ENCODE peak calls at places on chromosomes 6 and 20, in five cellular contexts. Z is MM.1S, F is HepG2, Y is left lung, L is stomach. W is an unnamed sample.
A peak's percentile ranks its signal among the peaks of the same experiment; 100 is the strongest.

GRCh38 chr6:25369043-25369442 is 89.9 kb downstream of the CARMIL1 start:
- DNase-seq in Z (no peak), F (no peak), Y (no peak), L (no peak), W (peak; percentile 19)

GRCh38 chr20:24109008-24109407 is 120.4 kb upstream of the GGTLC1 start:
- DNase-seq in Z (no peak), F (no peak), Y (no peak), L (peak; percentile 28), W (no peak)

GRCh38 chr6:1509241-1509640 is 100.5 kb upstream of the FOXC1 start:
- DNase-seq in Z (no peak), F (no peak), Y (no peak), L (no peak), W (no peak)

GRCh38 chr20:43975096-43975768 is 60.6 kb downstream of the TOX2 start:
- DNase-seq in Z (no peak), F (no peak), Y (no peak), L (no peak), W (no peak)

GRCh38 chr6:121791396-121792315 is 356.2 kb downstream of the GJA1 start:
- DNase-seq in Z (no peak), F (no peak), Y (no peak), L (no peak), W (no peak)

GRCh38 chr6:25053875-25054371 is 118.2 kb upstream of the RIPOR2 start:
- DNase-seq in Z (no peak), F (no peak), Y (no peak), L (no peak), W (no peak)

GRCh38 chr6:125931733-125932450 is 24.7 kb upstream of the HINT3 start:
- DNase-seq in Z (no peak), F (no peak), Y (no peak), L (no peak), W (no peak)

GRCh38 chr6:2951723-2952122 is 19.6 kb downstream of the SERPINB6 start:
- DNase-seq in Z (no peak), F (no peak), Y (peak; percentile 76), L (peak; percentile 25), W (no peak)

GRCh38 chr6:71745525-71745924 is 140.8 kb upstream of the RIMS1 start:
- DNase-seq in Z (peak; percentile 30), F (no peak), Y (no peak), L (no peak), W (no peak)

GRCh38 chr6:147160593-147160992 is 43.6 kb upstream of the STXBP5 start:
- DNase-seq in Z (no peak), F (no peak), Y (no peak), L (no peak), W (no peak)

GRCh38 chr6:147157930-147158329 is 46.3 kb upstream of the STXBP5 start:
- DNase-seq in Z (no peak), F (no peak), Y (no peak), L (no peak), W (no peak)

GRCh38 chr6:147159536-147160374 is 44.5 kb upstream of the STXBP5 start:
- DNase-seq in Z (no peak), F (no peak), Y (no peak), L (no peak), W (no peak)

GRCh38 chr6:147156799-147157382 is 47.3 kb upstream of the STXBP5 start:
- DNase-seq in Z (no peak), F (no peak), Y (no peak), L (no peak), W (no peak)

GRCh38 chr6:147158881-147159280 is 45.3 kb upstream of the STXBP5 start:
- DNase-seq in Z (no peak), F (no peak), Y (no peak), L (no peak), W (no peak)
- H3K27ac ChIP-seq in Z (no peak overlapping the region), F (no peak overlapping the region), Y (peak overlapping the region; percentile 63), L (no peak overlapping the region), W (no peak overlapping the region)

GRCh38 chr20:42110301-42110700 is 492.1 kb upstream of the CHD6 start:
- DNase-seq in Z (no peak), F (no peak), Y (no peak), L (no peak), W (no peak)

GRCh38 chr20:42113236-42113635 is 495.1 kb upstream of the CHD6 start:
- DNase-seq in Z (no peak), F (no peak), Y (no peak), L (no peak), W (no peak)

GRCh38 chr20:42111349-42111748 is 493.2 kb upstream of the CHD6 start:
- DNase-seq in Z (no peak), F (no peak), Y (no peak), L (no peak), W (no peak)

GRCh38 chr20:42118001-42118400 is 499.8 kb upstream of the CHD6 start:
- DNase-seq in Z (no peak), F (no peak), Y (no peak), L (no peak), W (no peak)

DNA sequence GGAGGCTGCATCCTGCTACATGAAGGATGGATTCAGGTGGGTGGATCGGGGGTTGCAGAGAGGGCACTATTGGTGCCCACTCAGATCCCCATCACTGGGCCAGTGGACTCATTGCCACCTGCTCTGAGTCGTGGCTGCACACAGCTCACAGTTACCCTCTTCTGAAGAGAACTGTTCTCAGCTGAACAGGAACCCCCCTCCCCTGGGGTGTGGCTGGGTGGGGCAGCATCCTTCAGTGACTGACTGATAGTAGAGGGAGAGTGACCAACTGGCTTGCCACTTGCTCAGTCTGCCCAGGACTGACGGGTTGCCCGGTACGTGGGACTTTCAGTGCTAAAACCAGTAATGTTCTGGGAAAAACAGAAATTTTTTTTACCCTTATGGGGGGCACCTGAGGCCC is 494.0 kb upstream of the CHD6 start:
- DNase-seq in Z (no peak), F (no peak), Y (no peak), L (no peak), W (no peak)
- H3K9me3 ChIP-seq in Z (no peaks in the 10 kb centered on the region), F (no peaks in the 10 kb centered on the region), Y (no peaks in the 10 kb centered on the region), L (no peaks in the 10 kb centered on the region), W (no peaks in the 10 kb centered on the region)

DNA sequence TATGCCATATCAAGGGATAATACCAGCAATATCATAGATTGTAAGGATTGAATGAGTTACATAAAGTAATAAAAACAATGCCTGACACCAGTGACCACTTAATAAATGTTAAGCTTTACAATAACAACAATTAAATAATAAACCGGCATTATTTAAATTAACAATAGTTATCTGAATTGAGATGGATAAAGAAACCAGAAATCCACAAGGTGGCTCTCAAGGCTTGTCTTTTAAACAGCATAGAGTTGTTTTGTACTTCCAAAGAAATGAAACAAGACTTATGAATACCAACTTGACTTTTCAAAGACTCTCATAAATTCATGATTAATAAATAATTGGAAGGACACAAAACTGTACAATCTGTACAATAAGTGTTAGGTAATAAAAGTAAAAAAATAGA is 203.1 kb downstream of the ASCC3 start:
- DNase-seq in Z (no peak), F (no peak), Y (no peak), L (no peak), W (no peak)
- H3K27me3 ChIP-seq in Z (no peaks in the 10 kb centered on the region), F (no peaks in the 10 kb centered on the region), Y (no peaks in the 10 kb centered on the region), L (no peaks in the 10 kb centered on the region), W (no peaks in the 10 kb centered on the region)

GRCh38 chr20:58212636-58213035 is 15.8 kb downstream of the ANKRD60 start:
- DNase-seq in Z (no peak), F (no peak), Y (no peak), L (no peak), W (no peak)
- H3K27ac ChIP-seq in Z (no peak overlapping the region), F (no peak overlapping the region), Y (no peak overlapping the region), L (no peak overlapping the region), W (no peak overlapping the region)

W was measured in WERI-Rb-1.